ENCODE peak calls at places on chromosome 13, in six cellular contexts. S is HepG2, Q is K562, K is SK-N-SH, L is GM12891, M is H1. I is an unnamed sample.

GRCh38 chr13:99422556-99423220 is 78.6 kb upstream of the TM9SF2 start:
- DNase-seq in S (no peak), Q (no peak), K (no peak), L (no peak), M (no peak), I (no peak)

GRCh38 chr13:75549262-75550158 is at the start of gene UCHL3:
- DNase-seq in S (peak; percentile 93), Q (peak; percentile 94), K (peak; percentile 95), L (peak; percentile 85), M (peak; percentile 98), I (peak; percentile 89)

GRCh38 chr13:24279267-24279666 is 30.1 kb upstream of the C1QTNF9 start:
- DNase-seq in S (no peak), Q (no peak), K (no peak), L (no peak), M (no peak), I (no peak)

GRCh38 chr13:113495494-113496251 is 5.2 kb upstream of the DCUN1D2 start:
- DNase-seq in S (no peak), Q (no peak), K (no peak), L (no peak), M (no peak), I (no peak)

GRCh38 chr13:99083976-99084375 is 106.1 kb upstream of the DOCK9 start:
- DNase-seq in S (no peak), Q (no peak), K (no peak), L (no peak), M (no peak), I (no peak)

GRCh38 chr13:63873936-63874335 is 2458.3 kb upstream of the PCDH20 start:
- DNase-seq in S (no peak), Q (no peak), K (no peak), L (no peak), M (no peak), I (no peak)

GRCh38 chr13:101111894-101112293 is 304.4 kb downstream of the NALCN start:
- DNase-seq in S (no peak), Q (no peak), K (no peak), L (no peak), M (no peak), I (no peak)

GRCh38 chr13:54433511-54434206 is 1405.0 kb downstream of the OLFM4 start:
- DNase-seq in S (peak; percentile 10), Q (no peak), K (no peak), L (no peak), M (no peak), I (no peak)

GRCh38 chr13:42007844-42008243 is 40.6 kb upstream of the DGKH start:
- DNase-seq in S (no peak), Q (no peak), K (no peak), L (no peak), M (no peak), I (no peak)

GRCh38 chr13:20073775-20074174 is 87.1 kb downstream of the GJA3 start:
- DNase-seq in S (no peak), Q (no peak), K (no peak), L (no peak), M (no peak), I (peak; percentile 19)

GRCh38 chr13:23212621-23213020 is 31.8 kb downstream of the SGCG start:
- DNase-seq in S (no peak), Q (no peak), K (no peak), L (no peak), M (no peak), I (no peak)
- TF ChIP-seq TAF1 in S (no peak), Q (no peak), K (no peak), L (no peak), M (no peak), I (no peak)

GRCh38 chr13:94236876-94237275 is 242.6 kb downstream of the DCT start:
- DNase-seq in S (no peak), Q (no peak), K (no peak), L (no peak), M (no peak), I (no peak)

GRCh38 chr13:94233831-94234230 is 245.7 kb downstream of the DCT start:
- DNase-seq in S (no peak), Q (no peak), K (no peak), L (no peak), M (no peak), I (no peak)

GRCh38 chr13:94234766-94235165 is 244.7 kb downstream of the DCT start:
- DNase-seq in S (no peak), Q (no peak), K (no peak), L (no peak), M (no peak), I (no peak)

GRCh38 chr13:94233401-94233800 is 246.1 kb downstream of the DCT start:
- DNase-seq in S (no peak), Q (no peak), K (no peak), L (no peak), M (no peak), I (no peak)

GRCh38 chr13:94236132-94236531 is 243.3 kb downstream of the DCT start:
- DNase-seq in S (no peak), Q (no peak), K (no peak), L (no peak), M (no peak), I (no peak)
- TF ChIP-seq TAF1 in S (no peak), Q (no peak), K (no peak), L (no peak), M (no peak), I (no peak)

GRCh38 chr13:37505531-37505930 is 93.0 kb downstream of the POSTN start:
- DNase-seq in S (no peak), Q (no peak), K (no peak), L (no peak), M (no peak), I (no peak)
- TF ChIP-seq TAF1 in S (no peak), Q (no peak), K (no peak), L (no peak), M (no peak), I (no peak)

GRCh38 chr13:65784088-65784816 is 1445.9 kb downstream of the PCDH9 start:
- DNase-seq in S (no peak), Q (no peak), K (no peak), L (no peak), M (no peak), I (no peak)

GRCh38 chr13:65787087-65787486 is 1443.0 kb downstream of the PCDH9 start:
- DNase-seq in S (no peak), Q (no peak), K (no peak), L (no peak), M (no peak), I (no peak)

GRCh38 chr13:65789815-65790214 is 1440.3 kb downstream of the PCDH9 start:
- DNase-seq in S (no peak), Q (no peak), K (no peak), L (no peak), M (no peak), I (no peak)
- TF ChIP-seq TAF1 in S (no peak), Q (no peak), K (no peak), L (no peak), M (no peak), I (no peak)

DNA sequence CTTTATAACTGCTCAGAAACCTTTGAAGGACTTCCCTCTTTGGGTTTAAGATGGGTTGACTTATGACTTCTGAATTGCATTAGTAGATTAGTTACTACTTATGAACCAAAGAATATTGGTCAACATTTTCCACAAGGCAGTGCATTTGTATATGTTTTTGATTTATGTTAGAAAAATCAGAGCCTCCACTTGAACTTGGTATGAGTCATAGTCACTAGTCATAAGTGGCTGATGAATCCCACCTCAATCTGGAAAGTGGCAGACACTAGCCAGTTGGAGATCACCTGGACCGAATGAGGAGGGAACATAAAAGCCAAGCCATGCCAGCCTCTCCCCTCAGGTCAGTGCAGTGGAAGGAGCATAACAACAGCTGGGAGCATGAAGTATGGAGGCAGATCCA is 39.3 kb upstream of the SPART start:
- DNase-seq in S (no peak), Q (no peak), K (no peak), L (no peak), M (no peak), I (no peak)
- TF ChIP-seq TAF1 in S (no peak), Q (no peak), K (no peak), L (no peak), M (no peak), I (no peak)